ENCODE peak calls at places on chromosomes 6 and 20, in eight cellular contexts. One of them, this sample, is unnamed.

GRCh38 chr6:44787254-44787844 is 399.8 kb downstream of the CDC5L start:
- DNase-seq in PC-3: no peak
- DNase-seq in fibroblast of lung: no peak
- DNase-seq in neural progenitor cell: no peak
- DNase-seq in adipocyte: no peak
- DNase-seq in IMR-90: no peak
- DNase-seq in mesendoderm: no peak
- DNase-seq in SK-N-SH: no peak
- DNase-seq in this sample: no peak

GRCh38 chr6:156980515-156980914 is 203.3 kb downstream of the ARID1B start:
- DNase-seq in mesendoderm: peak
- DNase-seq in IMR-90: no peak
- DNase-seq in neural progenitor cell: peak
- DNase-seq in PC-3: peak
- DNase-seq in adipocyte: peak
- DNase-seq in SK-N-SH: peak
- DNase-seq in fibroblast of lung: no peak
- DNase-seq in this sample: no peak

GRCh38 chr6:9647599-9647998 is 767.3 kb downstream of the TFAP2A start:
- DNase-seq in IMR-90: peak
- DNase-seq in mesendoderm: no peak
- DNase-seq in SK-N-SH: no peak
- DNase-seq in adipocyte: peak
- DNase-seq in neural progenitor cell: no peak
- DNase-seq in PC-3: no peak
- DNase-seq in fibroblast of lung: no peak
- DNase-seq in this sample: no peak

GRCh38 chr6:3882865-3883264 is 33.7 kb downstream of the FAM50B start:
- DNase-seq in mesendoderm: no peak
- DNase-seq in fibroblast of lung: peak
- DNase-seq in SK-N-SH: no peak
- DNase-seq in neural progenitor cell: no peak
- DNase-seq in IMR-90: peak
- DNase-seq in adipocyte: peak
- DNase-seq in PC-3: no peak
- DNase-seq in this sample: no peak

GRCh38 chr20:48238326-48238725 is 453.0 kb upstream of the SULF2 start:
- DNase-seq in PC-3: peak
- DNase-seq in adipocyte: no peak
- DNase-seq in SK-N-SH: no peak
- DNase-seq in mesendoderm: peak
- DNase-seq in fibroblast of lung: peak
- DNase-seq in neural progenitor cell: no peak
- DNase-seq in IMR-90: peak
- DNase-seq in this sample: peak

GRCh38 chr20:12482661-12483060 is 526.1 kb upstream of the SPTLC3 start:
- DNase-seq in fibroblast of lung: peak
- DNase-seq in neural progenitor cell: no peak
- DNase-seq in PC-3: no peak
- DNase-seq in adipocyte: no peak
- DNase-seq in mesendoderm: no peak
- DNase-seq in IMR-90: no peak
- DNase-seq in SK-N-SH: no peak
- DNase-seq in this sample: no peak

GRCh38 chr20:62183426-62184142 is 756 bp downstream of the MTG2 start:
- DNase-seq in fibroblast of lung: no peak
- DNase-seq in adipocyte: peak
- DNase-seq in mesendoderm: no peak
- DNase-seq in IMR-90: no peak
- DNase-seq in PC-3: no peak
- DNase-seq in neural progenitor cell: peak
- DNase-seq in SK-N-SH: peak
- DNase-seq in this sample: no peak

GRCh38 chr6:16061833-16062232 is 67.1 kb upstream of the MYLIP start:
- DNase-seq in mesendoderm: no peak
- DNase-seq in SK-N-SH: no peak
- DNase-seq in adipocyte: no peak
- DNase-seq in fibroblast of lung: no peak
- DNase-seq in IMR-90: no peak
- DNase-seq in PC-3: no peak
- DNase-seq in neural progenitor cell: no peak
- DNase-seq in this sample: no peak

GRCh38 chr6:170296423-170296745 is 5.5 kb upstream of the DLL1 start:
- DNase-seq in fibroblast of lung: no peak
- DNase-seq in mesendoderm: no peak
- DNase-seq in IMR-90: no peak
- DNase-seq in neural progenitor cell: peak
- DNase-seq in PC-3: no peak
- DNase-seq in adipocyte: no peak
- DNase-seq in SK-N-SH: peak
- DNase-seq in this sample: no peak

GRCh38 chr6:15288856-15289255 is 43.0 kb downstream of the JARID2 start:
- DNase-seq in PC-3: no peak
- DNase-seq in fibroblast of lung: no peak
- DNase-seq in neural progenitor cell: no peak
- DNase-seq in SK-N-SH: no peak
- DNase-seq in mesendoderm: no peak
- DNase-seq in IMR-90: no peak
- DNase-seq in adipocyte: no peak
- DNase-seq in this sample: no peak

GRCh38 chr6:150266963-150267685 is 101.7 kb upstream of the IYD start:
- DNase-seq in IMR-90: no peak
- DNase-seq in fibroblast of lung: no peak
- DNase-seq in adipocyte: no peak
- DNase-seq in SK-N-SH: no peak
- DNase-seq in mesendoderm: no peak
- DNase-seq in PC-3: no peak
- DNase-seq in neural progenitor cell: no peak
- DNase-seq in this sample: peak
- H3K9ac ChIP-seq in IMR-90: no peak
- H3K9ac ChIP-seq in fibroblast of lung: no peak
- H3K9ac ChIP-seq in adipocyte: no peak
- H3K9ac ChIP-seq in SK-N-SH: no peak
- H3K9ac ChIP-seq in mesendoderm: no peak
- H3K9ac ChIP-seq in PC-3: no peak
- H3K9ac ChIP-seq in neural progenitor cell: no peak
- H3K9ac ChIP-seq in this sample: peak

GRCh38 chr6:116450769-116451740 is 10.1 kb upstream of the CALHM6 start:
- DNase-seq in fibroblast of lung: no peak
- DNase-seq in adipocyte: no peak
- DNase-seq in neural progenitor cell: no peak
- DNase-seq in PC-3: no peak
- DNase-seq in mesendoderm: no peak
- DNase-seq in IMR-90: no peak
- DNase-seq in SK-N-SH: no peak
- DNase-seq in this sample: peak
- H3K9ac ChIP-seq in fibroblast of lung: no peak
- H3K9ac ChIP-seq in adipocyte: no peak
- H3K9ac ChIP-seq in neural progenitor cell: no peak
- H3K9ac ChIP-seq in PC-3: no peak
- H3K9ac ChIP-seq in mesendoderm: no peak
- H3K9ac ChIP-seq in IMR-90: no peak
- H3K9ac ChIP-seq in SK-N-SH: no peak
- H3K9ac ChIP-seq in this sample: no peak

GRCh38 chr6:143099647-143100046 is 39.0 kb downstream of the AIG1 start:
- DNase-seq in SK-N-SH: no peak
- DNase-seq in IMR-90: no peak
- DNase-seq in mesendoderm: no peak
- DNase-seq in fibroblast of lung: no peak
- DNase-seq in PC-3: no peak
- DNase-seq in adipocyte: no peak
- DNase-seq in neural progenitor cell: no peak
- DNase-seq in this sample: no peak

GRCh38 chr6:143096403-143096802 is 35.7 kb downstream of the AIG1 start:
- DNase-seq in SK-N-SH: no peak
- DNase-seq in PC-3: no peak
- DNase-seq in adipocyte: no peak
- DNase-seq in mesendoderm: no peak
- DNase-seq in neural progenitor cell: no peak
- DNase-seq in IMR-90: no peak
- DNase-seq in fibroblast of lung: no peak
- DNase-seq in this sample: no peak

GRCh38 chr6:143098054-143098673 is 37.5 kb downstream of the AIG1 start:
- DNase-seq in PC-3: no peak
- DNase-seq in SK-N-SH: no peak
- DNase-seq in neural progenitor cell: no peak
- DNase-seq in adipocyte: no peak
- DNase-seq in mesendoderm: no peak
- DNase-seq in IMR-90: no peak
- DNase-seq in fibroblast of lung: no peak
- DNase-seq in this sample: no peak

GRCh38 chr6:143100429-143100828 is 39.7 kb downstream of the AIG1 start:
- DNase-seq in PC-3: no peak
- DNase-seq in adipocyte: no peak
- DNase-seq in mesendoderm: no peak
- DNase-seq in neural progenitor cell: no peak
- DNase-seq in IMR-90: no peak
- DNase-seq in SK-N-SH: no peak
- DNase-seq in fibroblast of lung: no peak
- DNase-seq in this sample: no peak

DNA sequence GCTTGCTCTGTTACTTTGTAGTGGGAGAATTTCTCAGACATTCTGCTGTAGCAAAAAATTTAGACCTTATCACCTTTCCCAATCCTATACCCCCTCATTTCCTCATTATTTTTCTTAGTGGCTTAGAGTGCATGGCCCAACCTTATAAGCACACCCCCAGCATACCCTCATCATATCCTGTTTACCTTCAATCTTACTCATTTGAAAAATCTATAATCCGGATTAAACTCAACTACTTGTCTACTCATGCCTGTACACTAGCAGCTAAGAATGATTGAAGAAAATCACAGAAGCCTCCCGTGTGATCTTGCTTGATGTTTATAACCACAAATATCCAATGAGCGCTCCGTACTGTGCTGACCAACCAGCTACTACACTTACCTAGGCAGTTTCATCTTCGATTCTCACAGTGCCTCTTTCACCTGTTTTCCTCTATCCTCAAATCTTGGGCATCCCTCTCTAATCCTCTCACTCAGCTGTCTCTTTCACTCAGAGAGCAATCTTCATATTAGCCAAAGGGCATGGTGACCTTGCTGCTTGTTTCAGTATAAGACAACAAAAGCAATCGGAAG is 36.6 kb downstream of the AIG1 start:
- DNase-seq in mesendoderm: no peak
- DNase-seq in SK-N-SH: no peak
- DNase-seq in neural progenitor cell: no peak
- DNase-seq in PC-3: peak
- DNase-seq in adipocyte: no peak
- DNase-seq in IMR-90: peak
- DNase-seq in fibroblast of lung: no peak
- DNase-seq in this sample: peak
- H3K9ac ChIP-seq in mesendoderm: no peak
- H3K9ac ChIP-seq in SK-N-SH: no peak
- H3K9ac ChIP-seq in neural progenitor cell: no peak
- H3K9ac ChIP-seq in PC-3: no peak
- H3K9ac ChIP-seq in adipocyte: no peak
- H3K9ac ChIP-seq in IMR-90: no peak
- H3K9ac ChIP-seq in fibroblast of lung: no peak
- H3K9ac ChIP-seq in this sample: no peak

GRCh38 chr6:139472341-139473038 is 98.0 kb upstream of the CITED2 start:
- DNase-seq in adipocyte: no peak
- DNase-seq in SK-N-SH: no peak
- DNase-seq in PC-3: no peak
- DNase-seq in IMR-90: peak
- DNase-seq in mesendoderm: no peak
- DNase-seq in fibroblast of lung: peak
- DNase-seq in neural progenitor cell: no peak
- DNase-seq in this sample: no peak

GRCh38 chr6:139475231-139475630 is 100.8 kb upstream of the CITED2 start:
- DNase-seq in SK-N-SH: no peak
- DNase-seq in neural progenitor cell: no peak
- DNase-seq in IMR-90: no peak
- DNase-seq in PC-3: no peak
- DNase-seq in mesendoderm: peak
- DNase-seq in adipocyte: no peak
- DNase-seq in fibroblast of lung: no peak
- DNase-seq in this sample: no peak

GRCh38 chr6:139473731-139474130 is 99.3 kb upstream of the CITED2 start:
- DNase-seq in PC-3: no peak
- DNase-seq in mesendoderm: no peak
- DNase-seq in fibroblast of lung: peak
- DNase-seq in IMR-90: no peak
- DNase-seq in neural progenitor cell: no peak
- DNase-seq in adipocyte: peak
- DNase-seq in SK-N-SH: no peak
- DNase-seq in this sample: no peak

GRCh38 chr6:139473239-139473701 is 98.8 kb upstream of the CITED2 start:
- DNase-seq in adipocyte: no peak
- DNase-seq in PC-3: no peak
- DNase-seq in neural progenitor cell: peak
- DNase-seq in IMR-90: no peak
- DNase-seq in mesendoderm: peak
- DNase-seq in SK-N-SH: no peak
- DNase-seq in fibroblast of lung: peak
- DNase-seq in this sample: no peak

DNA sequence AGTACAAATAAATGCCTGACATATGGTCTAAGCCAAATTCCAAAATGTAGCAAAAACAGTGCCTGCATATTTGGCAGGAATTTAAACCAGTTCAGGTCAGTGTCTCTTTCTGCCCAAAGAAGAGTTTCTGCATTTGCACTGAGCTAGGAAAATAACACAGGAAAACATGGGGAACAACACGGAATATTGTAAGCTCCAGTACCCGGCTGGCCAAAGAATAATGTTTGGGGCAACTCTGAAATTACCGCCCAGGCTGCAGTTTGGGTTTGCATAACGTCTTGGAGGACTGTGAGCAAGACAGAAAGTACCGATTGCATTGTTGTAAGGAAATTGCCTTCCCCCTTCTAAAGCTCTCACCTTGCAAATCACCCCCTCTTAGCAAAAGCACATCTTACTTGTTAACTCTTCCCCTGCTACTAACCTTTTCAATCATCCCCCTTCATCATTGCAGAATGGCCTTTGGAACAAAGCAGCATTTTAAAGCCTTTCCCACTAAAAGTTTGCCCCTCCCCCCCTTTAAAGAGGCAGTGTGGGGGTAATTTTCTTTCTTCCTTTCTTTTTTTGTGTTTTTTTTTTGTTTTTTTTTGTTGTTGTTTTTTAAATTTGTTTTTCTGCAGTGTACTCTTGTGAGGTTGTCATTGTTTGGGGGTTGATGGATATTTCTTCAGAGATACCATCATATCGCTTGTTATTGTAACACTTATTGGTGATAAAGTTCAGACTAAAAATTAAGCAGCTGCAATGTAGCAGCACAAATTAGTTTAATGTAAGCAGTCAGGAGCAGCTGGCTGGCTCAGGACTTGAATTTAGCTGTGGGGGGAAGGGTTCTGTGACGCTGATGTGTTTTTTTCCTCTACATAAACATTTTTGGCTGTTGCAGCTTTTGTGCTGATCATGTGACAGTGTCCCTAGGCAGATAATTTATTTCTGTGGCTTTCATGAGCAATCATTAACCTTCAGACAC is 100.0 kb upstream of the CITED2 start:
- DNase-seq in mesendoderm: peak
- DNase-seq in SK-N-SH: no peak
- DNase-seq in adipocyte: peak
- DNase-seq in IMR-90: peak
- DNase-seq in PC-3: no peak
- DNase-seq in fibroblast of lung: peak
- DNase-seq in neural progenitor cell: peak
- DNase-seq in this sample: no peak
- H3K9ac ChIP-seq in mesendoderm: peak
- H3K9ac ChIP-seq in SK-N-SH: no peak
- H3K9ac ChIP-seq in adipocyte: peak
- H3K9ac ChIP-seq in IMR-90: peak
- H3K9ac ChIP-seq in PC-3: no peak
- H3K9ac ChIP-seq in fibroblast of lung: no peak
- H3K9ac ChIP-seq in neural progenitor cell: no peak
- H3K9ac ChIP-seq in this sample: no peak

GRCh38 chr6:43634702-43635303 is 837 bp upstream of the MAD2L1BP start:
- DNase-seq in neural progenitor cell: no peak
- DNase-seq in PC-3: no peak
- DNase-seq in mesendoderm: no peak
- DNase-seq in SK-N-SH: no peak
- DNase-seq in adipocyte: no peak
- DNase-seq in fibroblast of lung: no peak
- DNase-seq in IMR-90: no peak
- DNase-seq in this sample: no peak
- H3K9ac ChIP-seq in neural progenitor cell: no peak
- H3K9ac ChIP-seq in PC-3: peak
- H3K9ac ChIP-seq in mesendoderm: no peak
- H3K9ac ChIP-seq in SK-N-SH: no peak
- H3K9ac ChIP-seq in adipocyte: no peak
- H3K9ac ChIP-seq in fibroblast of lung: no peak
- H3K9ac ChIP-seq in IMR-90: no peak
- H3K9ac ChIP-seq in this sample: no peak